ENCODE peak calls at places on chromosomes 1 and 21, in four cellular contexts. L is Peyer's patch, G is HFF-Myc, A is tibial nerve. N is an unnamed sample.

GRCh38 chr1:40823345-40823744 is 38.8 kb downstream of the CITED4 start:
- DNase-seq in G (no peak), A (no peak), L (no peak), N (no peak)

GRCh38 chr21:46009951-46010655 is 28.5 kb downstream of the COL6A1 start:
- DNase-seq in L (no peak), G (no peak), A (no peak), N (no peak)

GRCh38 chr1:227899141-227899819 is 48.5 kb downstream of the WNT9A start:
- DNase-seq in G (no peak), A (no peak), L (no peak), N (no peak)

GRCh38 chr1:226132731-226133503 is 53.6 kb downstream of the ACBD3 start:
- DNase-seq in A (no peak), L (peak), G (no peak), N (no peak)

GRCh38 chr21:36647279-36648093 is 51.4 kb upstream of the SIM2 start:
- DNase-seq in A (no peak), L (no peak), G (no peak), N (peak)

GRCh38 chr1:63575340-63575826 is 17.8 kb upstream of the PGM1 start:
- DNase-seq in A (no peak), L (no peak), G (no peak), N (no peak)

GRCh38 chr1:59238535-59238934 is 58.4 kb upstream of the FGGY start:
- DNase-seq in A (no peak), L (no peak), G (no peak), N (peak)

GRCh38 chr1:21586222-21586621 is 77.0 kb downstream of the ALPL start:
- DNase-seq in G (no peak), A (no peak), L (no peak), N (no peak)

GRCh38 chr1:193087893-193088292 is 17.3 kb downstream of the GLRX2 start:
- DNase-seq in G (no peak), A (no peak), L (no peak), N (no peak)

GRCh38 chr1:115052454-115053083 is 22.9 kb downstream of the TSHB start:
- DNase-seq in L (peak), A (no peak), G (no peak), N (peak)

GRCh38 chr1:212437179-212437798 is 4.6 kb downstream of the NENF start:
- DNase-seq in G (no peak), A (no peak), L (no peak), N (no peak)

GRCh38 chr21:26320541-26320940 is 150.0 kb upstream of the APP start:
- DNase-seq in G (no peak), A (no peak), L (no peak), N (no peak)

GRCh38 chr1:181905944-181906597 is 155.4 kb downstream of the ZNF648 start:
- DNase-seq in L (no peak), A (no peak), G (no peak), N (no peak)

GRCh38 chr1:201295861-201296260 is 12.6 kb downstream of the PKP1 start:
- DNase-seq in A (no peak), G (peak), L (no peak), N (peak)

GRCh38 chr1:109669246-109669948 is 1.5 kb downstream of the GSTM2 start:
- DNase-seq in G (no peak), L (peak), A (no peak), N (no peak)

GRCh38 chr1:78081980-78082860 is 36.5 kb downstream of the GIPC2 start:
- DNase-seq in G (no peak), L (no peak), A (no peak), N (peak)

GRCh38 chr21:45977396-45977795 is 4.2 kb upstream of the COL6A1 start:
- DNase-seq in A (no peak), L (no peak), G (no peak), N (no peak)

GRCh38 chr1:172299515-172299914 is 121.0 kb upstream of the C1orf105 start:
- DNase-seq in L (no peak), A (no peak), G (no peak), N (no peak)

GRCh38 chr21:18499761-18500376 is 96.3 kb upstream of the TMPRSS15 start:
- DNase-seq in A (peak), G (peak), L (peak), N (peak)

GRCh38 chr1:204323887-204324286 is 35.8 kb downstream of the PLEKHA6 start:
- DNase-seq in L (no peak), A (no peak), G (no peak), N (peak)

GRCh38 chr1:151773698-151774097 is 10.4 kb upstream of the MRPL9 start:
- DNase-seq in G (no peak), A (no peak), L (no peak), N (peak)

GRCh38 chr1:211548321-211549091 is 30.5 kb downstream of the SLC30A1 start:
- DNase-seq in A (no peak), G (no peak), L (no peak), N (no peak)

GRCh38 chr1:43822040-43822439 is 111.6 kb upstream of the ARTN start:
- DNase-seq in G (peak), A (no peak), L (no peak), N (peak)

GRCh38 chr1:43981636-43982035 is 2.6 kb downstream of the B4GALT2 start:
- DNase-seq in L (no peak), A (no peak), G (no peak), N (no peak)

N was measured in astrocyte.